ENCODE peak calls at places on chromosomes 13 and 19, in nine cellular contexts. One of them, this sample, is unnamed.

GRCh38 chr13:31807090-31807541 is 67.8 kb downstream of the RXFP2 start:
- DNase-seq in germinal center: no peak
- DNase-seq in ELR: peak; percentile 12
- DNase-seq in activated CD8-positive, alpha-beta memory T cell treated with anti-CD3 and anti-CD28 coated beads for 1 hour: no peak
- DNase-seq in amygdala: no peak
- DNase-seq in NCI-H2029: no peak
- DNase-seq in RWPE1: no peak
- DNase-seq in testis: no peak
- DNase-seq in foreskin fibroblast: no peak
- DNase-seq in this sample: peak; percentile 79

GRCh38 chr19:7199613-7200533 is 94.3 kb downstream of the INSR start:
- DNase-seq in germinal center: no peak
- DNase-seq in ELR: peak; percentile 20
- DNase-seq in activated CD8-positive, alpha-beta memory T cell treated with anti-CD3 and anti-CD28 coated beads for 1 hour: no peak
- DNase-seq in amygdala: no peak
- DNase-seq in NCI-H2029: no peak
- DNase-seq in RWPE1: no peak
- DNase-seq in testis: no peak
- DNase-seq in foreskin fibroblast: peak; percentile 24
- DNase-seq in this sample: no peak

GRCh38 chr13:39601636-39602035 is 1.4 kb downstream of the LHFPL6 start:
- DNase-seq in germinal center: no peak
- DNase-seq in ELR: no peak
- DNase-seq in activated CD8-positive, alpha-beta memory T cell treated with anti-CD3 and anti-CD28 coated beads for 1 hour: no peak
- DNase-seq in amygdala: no peak
- DNase-seq in NCI-H2029: no peak
- DNase-seq in RWPE1: no peak
- DNase-seq in testis: no peak
- DNase-seq in foreskin fibroblast: no peak
- DNase-seq in this sample: no peak

GRCh38 chr19:52689804-52690394 is 44.9 kb downstream of the ZNF611 start:
- DNase-seq in germinal center: no peak
- DNase-seq in ELR: peak; percentile 33
- DNase-seq in activated CD8-positive, alpha-beta memory T cell treated with anti-CD3 and anti-CD28 coated beads for 1 hour: peak; percentile 22
- DNase-seq in amygdala: peak; percentile 25
- DNase-seq in NCI-H2029: no peak
- DNase-seq in RWPE1: peak; percentile 9
- DNase-seq in testis: peak; percentile 35
- DNase-seq in foreskin fibroblast: peak; percentile 45
- DNase-seq in this sample: no peak

GRCh38 chr13:31048521-31048920 is 113.2 kb downstream of the HSPH1 start:
- DNase-seq in germinal center: no peak
- DNase-seq in ELR: peak; percentile 22
- DNase-seq in activated CD8-positive, alpha-beta memory T cell treated with anti-CD3 and anti-CD28 coated beads for 1 hour: no peak
- DNase-seq in amygdala: no peak
- DNase-seq in NCI-H2029: no peak
- DNase-seq in RWPE1: no peak
- DNase-seq in testis: no peak
- DNase-seq in foreskin fibroblast: no peak
- DNase-seq in this sample: no peak

GRCh38 chr13:66033924-66034323 is 1196.2 kb downstream of the PCDH9 start:
- DNase-seq in germinal center: no peak
- DNase-seq in ELR: no peak
- DNase-seq in activated CD8-positive, alpha-beta memory T cell treated with anti-CD3 and anti-CD28 coated beads for 1 hour: no peak
- DNase-seq in amygdala: no peak
- DNase-seq in NCI-H2029: no peak
- DNase-seq in RWPE1: no peak
- DNase-seq in testis: no peak
- DNase-seq in foreskin fibroblast: no peak
- DNase-seq in this sample: no peak

GRCh38 chr19:1066748-1067340 is at the start of gene ARHGAP45:
- DNase-seq in germinal center: peak; percentile 78
- DNase-seq in ELR: no peak
- DNase-seq in activated CD8-positive, alpha-beta memory T cell treated with anti-CD3 and anti-CD28 coated beads for 1 hour: peak; percentile 74
- DNase-seq in amygdala: no peak
- DNase-seq in NCI-H2029: no peak
- DNase-seq in RWPE1: no peak
- DNase-seq in testis: no peak
- DNase-seq in foreskin fibroblast: peak; percentile 36
- DNase-seq in this sample: no peak

GRCh38 chr19:34731019-34731829 is 2.8 kb upstream of the ZNF181 start:
- DNase-seq in germinal center: no peak
- DNase-seq in ELR: no peak
- DNase-seq in activated CD8-positive, alpha-beta memory T cell treated with anti-CD3 and anti-CD28 coated beads for 1 hour: no peak
- DNase-seq in amygdala: no peak
- DNase-seq in NCI-H2029: no peak
- DNase-seq in RWPE1: no peak
- DNase-seq in testis: no peak
- DNase-seq in foreskin fibroblast: no peak
- DNase-seq in this sample: no peak